ENCODE peak calls at places on chromosomes 11 and 22, in seven cellular contexts. One of them, this sample, is unnamed.

GRCh38 chr11:62253999-62254542 is 12.0 kb downstream of the SCGB1D2 start:
- DNase-seq in psoas muscle: no peak
- DNase-seq in stromal cell of bone marrow: no peak
- DNase-seq in NCI-H1436: no peak
- DNase-seq in upper lobe of right lung: no peak
- DNase-seq in posterior cingulate gyrus: no peak
- DNase-seq in C1 segment of cervical spinal cord: no peak
- DNase-seq in this sample: no peak

GRCh38 chr11:110478410-110478809 is 48.7 kb downstream of the FDX1 start:
- DNase-seq in NCI-H1436: no peak
- DNase-seq in C1 segment of cervical spinal cord: no peak
- DNase-seq in psoas muscle: no peak
- DNase-seq in posterior cingulate gyrus: no peak
- DNase-seq in upper lobe of right lung: no peak
- DNase-seq in stromal cell of bone marrow: no peak
- DNase-seq in this sample: no peak

GRCh38 chr11:44611687-44612437 is 46.4 kb downstream of the CD82 start:
- DNase-seq in NCI-H1436: no peak
- DNase-seq in posterior cingulate gyrus: no peak
- DNase-seq in psoas muscle: no peak
- DNase-seq in upper lobe of right lung: no peak
- DNase-seq in stromal cell of bone marrow: no peak
- DNase-seq in C1 segment of cervical spinal cord: no peak
- DNase-seq in this sample: no peak

GRCh38 chr11:61699737-61700160 is 19.6 kb downstream of the DAGLA start:
- DNase-seq in C1 segment of cervical spinal cord: no peak
- DNase-seq in NCI-H1436: no peak
- DNase-seq in posterior cingulate gyrus: peak; percentile 46
- DNase-seq in stromal cell of bone marrow: no peak
- DNase-seq in psoas muscle: peak; percentile 76
- DNase-seq in upper lobe of right lung: peak; percentile 74
- DNase-seq in this sample: peak; percentile 80

GRCh38 chr11:107301886-107302285 is 155.7 kb downstream of the CWF19L2 start:
- DNase-seq in NCI-H1436: no peak
- DNase-seq in posterior cingulate gyrus: no peak
- DNase-seq in upper lobe of right lung: no peak
- DNase-seq in stromal cell of bone marrow: no peak
- DNase-seq in C1 segment of cervical spinal cord: no peak
- DNase-seq in psoas muscle: no peak
- DNase-seq in this sample: no peak

GRCh38 chr11:113951487-113951886 is 23.4 kb upstream of the HTR3A start:
- DNase-seq in C1 segment of cervical spinal cord: no peak
- DNase-seq in NCI-H1436: no peak
- DNase-seq in posterior cingulate gyrus: no peak
- DNase-seq in upper lobe of right lung: no peak
- DNase-seq in stromal cell of bone marrow: no peak
- DNase-seq in psoas muscle: no peak
- DNase-seq in this sample: no peak

GRCh38 chr11:67120881-67121710 is 2.0 kb downstream of the KDM2A start:
- DNase-seq in posterior cingulate gyrus: no peak
- DNase-seq in NCI-H1436: no peak
- DNase-seq in psoas muscle: no peak
- DNase-seq in upper lobe of right lung: no peak
- DNase-seq in C1 segment of cervical spinal cord: peak; percentile 9
- DNase-seq in stromal cell of bone marrow: no peak
- DNase-seq in this sample: peak; percentile 70

GRCh38 chr11:16769386-16769785 is 30.9 kb downstream of the C11orf58 start:
- DNase-seq in NCI-H1436: no peak
- DNase-seq in psoas muscle: no peak
- DNase-seq in C1 segment of cervical spinal cord: no peak
- DNase-seq in upper lobe of right lung: no peak
- DNase-seq in stromal cell of bone marrow: no peak
- DNase-seq in posterior cingulate gyrus: no peak
- DNase-seq in this sample: no peak

GRCh38 chr11:113077379-113077778 is 116.2 kb downstream of the NCAM1 start:
- DNase-seq in stromal cell of bone marrow: no peak
- DNase-seq in NCI-H1436: no peak
- DNase-seq in C1 segment of cervical spinal cord: no peak
- DNase-seq in posterior cingulate gyrus: no peak
- DNase-seq in psoas muscle: no peak
- DNase-seq in upper lobe of right lung: no peak
- DNase-seq in this sample: no peak

GRCh38 chr11:18527512-18527911 is 770 bp upstream of the TSG101 start:
- DNase-seq in psoas muscle: no peak
- DNase-seq in stromal cell of bone marrow: peak; percentile 9
- DNase-seq in NCI-H1436: no peak
- DNase-seq in posterior cingulate gyrus: no peak
- DNase-seq in C1 segment of cervical spinal cord: no peak
- DNase-seq in upper lobe of right lung: no peak
- DNase-seq in this sample: no peak

GRCh38 chr22:19124377-19124776 is 2.2 kb upstream of the DGCR2 start:
- DNase-seq in upper lobe of right lung: no peak
- DNase-seq in psoas muscle: peak; percentile 47
- DNase-seq in stromal cell of bone marrow: no peak
- DNase-seq in posterior cingulate gyrus: no peak
- DNase-seq in NCI-H1436: no peak
- DNase-seq in C1 segment of cervical spinal cord: no peak
- DNase-seq in this sample: no peak

GRCh38 chr11:69131644-69132300 is 24.0 kb upstream of the SMIM38 start:
- DNase-seq in C1 segment of cervical spinal cord: no peak
- DNase-seq in upper lobe of right lung: peak; percentile 83
- DNase-seq in NCI-H1436: peak; percentile 17
- DNase-seq in stromal cell of bone marrow: no peak
- DNase-seq in posterior cingulate gyrus: peak; percentile 48
- DNase-seq in psoas muscle: no peak
- DNase-seq in this sample: no peak

GRCh38 chr11:114172055-114172861 is 112.7 kb downstream of the ZBTB16 start:
- DNase-seq in psoas muscle: no peak
- DNase-seq in upper lobe of right lung: no peak
- DNase-seq in stromal cell of bone marrow: no peak
- DNase-seq in C1 segment of cervical spinal cord: no peak
- DNase-seq in posterior cingulate gyrus: no peak
- DNase-seq in NCI-H1436: no peak
- DNase-seq in this sample: no peak

GRCh38 chr22:38196791-38197429 is 4.9 kb upstream of the MAFF start:
- DNase-seq in NCI-H1436: no peak
- DNase-seq in psoas muscle: no peak
- DNase-seq in posterior cingulate gyrus: no peak
- DNase-seq in C1 segment of cervical spinal cord: no peak
- DNase-seq in stromal cell of bone marrow: no peak
- DNase-seq in upper lobe of right lung: no peak
- DNase-seq in this sample: no peak

GRCh38 chr11:1470681-1471611 is 15.6 kb downstream of the MOB2 start:
- DNase-seq in posterior cingulate gyrus: no peak
- DNase-seq in C1 segment of cervical spinal cord: no peak
- DNase-seq in psoas muscle: peak; percentile 49
- DNase-seq in NCI-H1436: no peak
- DNase-seq in stromal cell of bone marrow: no peak
- DNase-seq in upper lobe of right lung: no peak
- DNase-seq in this sample: peak; percentile 64

GRCh38 chr22:31295831-31296230 is 3.5 kb upstream of the PIK3IP1 start:
- DNase-seq in C1 segment of cervical spinal cord: no peak
- DNase-seq in posterior cingulate gyrus: no peak
- DNase-seq in stromal cell of bone marrow: no peak
- DNase-seq in upper lobe of right lung: no peak
- DNase-seq in NCI-H1436: no peak
- DNase-seq in psoas muscle: no peak
- DNase-seq in this sample: no peak

GRCh38 chr11:94734563-94735275 is 33.4 kb upstream of the AMOTL1 start:
- DNase-seq in C1 segment of cervical spinal cord: no peak
- DNase-seq in posterior cingulate gyrus: no peak
- DNase-seq in upper lobe of right lung: no peak
- DNase-seq in stromal cell of bone marrow: no peak
- DNase-seq in NCI-H1436: peak; percentile 64
- DNase-seq in psoas muscle: no peak
- DNase-seq in this sample: no peak

GRCh38 chr11:72826191-72826941 is 12.2 kb downstream of the ATG16L2 start:
- DNase-seq in psoas muscle: no peak
- DNase-seq in C1 segment of cervical spinal cord: no peak
- DNase-seq in posterior cingulate gyrus: no peak
- DNase-seq in stromal cell of bone marrow: no peak
- DNase-seq in upper lobe of right lung: peak; percentile 63
- DNase-seq in NCI-H1436: no peak
- DNase-seq in this sample: peak; percentile 60

GRCh38 chr11:130178992-130179391 is 19.4 kb downstream of the ST14 start:
- DNase-seq in upper lobe of right lung: no peak
- DNase-seq in psoas muscle: no peak
- DNase-seq in stromal cell of bone marrow: no peak
- DNase-seq in posterior cingulate gyrus: no peak
- DNase-seq in NCI-H1436: no peak
- DNase-seq in C1 segment of cervical spinal cord: no peak
- DNase-seq in this sample: no peak

GRCh38 chr22:24445481-24446290 is 18.3 kb downstream of the ADORA2A start:
- DNase-seq in posterior cingulate gyrus: no peak
- DNase-seq in stromal cell of bone marrow: no peak
- DNase-seq in psoas muscle: no peak
- DNase-seq in C1 segment of cervical spinal cord: no peak
- DNase-seq in NCI-H1436: no peak
- DNase-seq in upper lobe of right lung: no peak
- DNase-seq in this sample: no peak

GRCh38 chr22:43900206-43900605 is 8.4 kb upstream of the PNPLA5 start:
- DNase-seq in C1 segment of cervical spinal cord: no peak
- DNase-seq in NCI-H1436: no peak
- DNase-seq in stromal cell of bone marrow: no peak
- DNase-seq in upper lobe of right lung: no peak
- DNase-seq in posterior cingulate gyrus: no peak
- DNase-seq in psoas muscle: no peak
- DNase-seq in this sample: no peak

GRCh38 chr11:57321996-57322880 is 2.5 kb downstream of the TNKS1BP1 start:
- DNase-seq in NCI-H1436: no peak
- DNase-seq in upper lobe of right lung: peak; percentile 93
- DNase-seq in stromal cell of bone marrow: peak; percentile 97
- DNase-seq in posterior cingulate gyrus: peak; percentile 63
- DNase-seq in psoas muscle: peak; percentile 94
- DNase-seq in C1 segment of cervical spinal cord: peak; percentile 29
- DNase-seq in this sample: peak; percentile 97

GRCh38 chr11:132342408-132342807 is 972.0 kb downstream of the NTM start:
- DNase-seq in psoas muscle: no peak
- DNase-seq in upper lobe of right lung: no peak
- DNase-seq in stromal cell of bone marrow: no peak
- DNase-seq in posterior cingulate gyrus: no peak
- DNase-seq in C1 segment of cervical spinal cord: no peak
- DNase-seq in NCI-H1436: no peak
- DNase-seq in this sample: no peak

GRCh38 chr11:63489879-63490278 is 1.1 kb downstream of the PLAAT5 start:
- DNase-seq in C1 segment of cervical spinal cord: no peak
- DNase-seq in psoas muscle: no peak
- DNase-seq in NCI-H1436: no peak
- DNase-seq in posterior cingulate gyrus: no peak
- DNase-seq in upper lobe of right lung: no peak
- DNase-seq in stromal cell of bone marrow: no peak
- DNase-seq in this sample: no peak

GRCh38 chr11:73218106-73218829 is at the start of gene P2RY2:
- DNase-seq in psoas muscle: peak; percentile 95
- DNase-seq in stromal cell of bone marrow: no peak
- DNase-seq in posterior cingulate gyrus: no peak
- DNase-seq in C1 segment of cervical spinal cord: peak; percentile 15
- DNase-seq in upper lobe of right lung: peak; percentile 96
- DNase-seq in NCI-H1436: peak; percentile 31
- DNase-seq in this sample: peak; percentile 73

GRCh38 chr11:110566577-110566976 is 136.8 kb downstream of the FDX1 start:
- DNase-seq in NCI-H1436: no peak
- DNase-seq in C1 segment of cervical spinal cord: no peak
- DNase-seq in posterior cingulate gyrus: peak; percentile 32
- DNase-seq in stromal cell of bone marrow: no peak
- DNase-seq in psoas muscle: no peak
- DNase-seq in upper lobe of right lung: no peak
- DNase-seq in this sample: no peak